ENCODE peak calls at places on chromosome 1, in six cellular contexts. One of them, this sample, is unnamed.

GRCh38 chr1:44158871-44159270 is 17.4 kb upstream of the KLF18 start:
- DNase-seq in CD8-positive, alpha-beta memory T cell: no peak
- DNase-seq in epithelial cell of esophagus: no peak
- DNase-seq in activated T-cell treated with anti-CD3 and anti-CD28 coated beads, Interleukin-2, amount 50 U/mL, for 48 hours: no peak
- DNase-seq in fibroblast of lung: no peak
- DNase-seq in BE2C: no peak
- DNase-seq in this sample: no peak

GRCh38 chr1:211517006-211517405 is 25.0 kb upstream of the RD3 start:
- DNase-seq in activated T-cell treated with anti-CD3 and anti-CD28 coated beads, Interleukin-2, amount 50 U/mL, for 48 hours: no peak
- DNase-seq in BE2C: no peak
- DNase-seq in epithelial cell of esophagus: peak; percentile 63
- DNase-seq in fibroblast of lung: no peak
- DNase-seq in CD8-positive, alpha-beta memory T cell: no peak
- DNase-seq in this sample: no peak

GRCh38 chr1:6867688-6868370 is 82.6 kb downstream of the CAMTA1 start:
- DNase-seq in activated T-cell treated with anti-CD3 and anti-CD28 coated beads, Interleukin-2, amount 50 U/mL, for 48 hours: no peak
- DNase-seq in CD8-positive, alpha-beta memory T cell: no peak
- DNase-seq in BE2C: no peak
- DNase-seq in epithelial cell of esophagus: no peak
- DNase-seq in fibroblast of lung: no peak
- DNase-seq in this sample: no peak

GRCh38 chr1:16209847-16210407 is 2.5 kb downstream of the ARHGEF19 start:
- DNase-seq in activated T-cell treated with anti-CD3 and anti-CD28 coated beads, Interleukin-2, amount 50 U/mL, for 48 hours: no peak
- DNase-seq in fibroblast of lung: peak; percentile 29
- DNase-seq in epithelial cell of esophagus: no peak
- DNase-seq in CD8-positive, alpha-beta memory T cell: no peak
- DNase-seq in BE2C: no peak
- DNase-seq in this sample: no peak

GRCh38 chr1:29500041-29500440 is 263.7 kb downstream of the PTPRU start:
- DNase-seq in activated T-cell treated with anti-CD3 and anti-CD28 coated beads, Interleukin-2, amount 50 U/mL, for 48 hours: no peak
- DNase-seq in epithelial cell of esophagus: no peak
- DNase-seq in fibroblast of lung: no peak
- DNase-seq in CD8-positive, alpha-beta memory T cell: no peak
- DNase-seq in BE2C: no peak
- DNase-seq in this sample: no peak

GRCh38 chr1:42943728-42944127 is 14.9 kb downstream of the SLC2A1 start:
- DNase-seq in BE2C: no peak
- DNase-seq in CD8-positive, alpha-beta memory T cell: no peak
- DNase-seq in fibroblast of lung: no peak
- DNase-seq in activated T-cell treated with anti-CD3 and anti-CD28 coated beads, Interleukin-2, amount 50 U/mL, for 48 hours: no peak
- DNase-seq in epithelial cell of esophagus: no peak
- DNase-seq in this sample: no peak

GRCh38 chr1:64934115-64934880 is 32.1 kb downstream of the JAK1 start:
- DNase-seq in activated T-cell treated with anti-CD3 and anti-CD28 coated beads, Interleukin-2, amount 50 U/mL, for 48 hours: no peak
- DNase-seq in epithelial cell of esophagus: peak; percentile 79
- DNase-seq in CD8-positive, alpha-beta memory T cell: no peak
- DNase-seq in fibroblast of lung: peak; percentile 85
- DNase-seq in BE2C: no peak
- DNase-seq in this sample: no peak

GRCh38 chr1:58618303-58618702 is 41.3 kb upstream of the TACSTD2 start:
- DNase-seq in fibroblast of lung: peak; percentile 95
- DNase-seq in epithelial cell of esophagus: peak; percentile 100
- DNase-seq in activated T-cell treated with anti-CD3 and anti-CD28 coated beads, Interleukin-2, amount 50 U/mL, for 48 hours: no peak
- DNase-seq in BE2C: no peak
- DNase-seq in CD8-positive, alpha-beta memory T cell: no peak
- DNase-seq in this sample: no peak

GRCh38 chr1:1205769-1206375 is 520 bp downstream of the TNFRSF18 start:
- DNase-seq in fibroblast of lung: no peak
- DNase-seq in epithelial cell of esophagus: no peak
- DNase-seq in CD8-positive, alpha-beta memory T cell: no peak
- DNase-seq in BE2C: peak; percentile 11
- DNase-seq in activated T-cell treated with anti-CD3 and anti-CD28 coated beads, Interleukin-2, amount 50 U/mL, for 48 hours: peak; percentile 50
- DNase-seq in this sample: no peak

GRCh38 chr1:43747736-43748135 is 40.4 kb downstream of the ST3GAL3 start:
- DNase-seq in BE2C: no peak
- DNase-seq in epithelial cell of esophagus: peak; percentile 32
- DNase-seq in activated T-cell treated with anti-CD3 and anti-CD28 coated beads, Interleukin-2, amount 50 U/mL, for 48 hours: no peak
- DNase-seq in CD8-positive, alpha-beta memory T cell: no peak
- DNase-seq in fibroblast of lung: no peak
- DNase-seq in this sample: no peak

GRCh38 chr1:225949041-225949440 is 8.0 kb upstream of the LEFTY2 start:
- DNase-seq in BE2C: no peak
- DNase-seq in CD8-positive, alpha-beta memory T cell: no peak
- DNase-seq in epithelial cell of esophagus: no peak
- DNase-seq in fibroblast of lung: no peak
- DNase-seq in activated T-cell treated with anti-CD3 and anti-CD28 coated beads, Interleukin-2, amount 50 U/mL, for 48 hours: no peak
- DNase-seq in this sample: no peak

GRCh38 chr1:160837558-160838205 is 25.0 kb downstream of the CD244 start:
- DNase-seq in fibroblast of lung: peak; percentile 15
- DNase-seq in epithelial cell of esophagus: peak; percentile 29
- DNase-seq in CD8-positive, alpha-beta memory T cell: peak; percentile 89
- DNase-seq in activated T-cell treated with anti-CD3 and anti-CD28 coated beads, Interleukin-2, amount 50 U/mL, for 48 hours: peak; percentile 81
- DNase-seq in BE2C: peak; percentile 23
- DNase-seq in this sample: peak; percentile 98

GRCh38 chr1:205440476-205441317 is 15.1 kb downstream of the BLACAT1 start:
- DNase-seq in BE2C: no peak
- DNase-seq in activated T-cell treated with anti-CD3 and anti-CD28 coated beads, Interleukin-2, amount 50 U/mL, for 48 hours: peak; percentile 82
- DNase-seq in fibroblast of lung: peak; percentile 72
- DNase-seq in CD8-positive, alpha-beta memory T cell: peak; percentile 45
- DNase-seq in epithelial cell of esophagus: peak; percentile 92
- DNase-seq in this sample: peak; percentile 41

GRCh38 chr1:34113362-34113761 is 51.7 kb downstream of the CSMD2 start:
- DNase-seq in epithelial cell of esophagus: no peak
- DNase-seq in activated T-cell treated with anti-CD3 and anti-CD28 coated beads, Interleukin-2, amount 50 U/mL, for 48 hours: no peak
- DNase-seq in BE2C: no peak
- DNase-seq in CD8-positive, alpha-beta memory T cell: no peak
- DNase-seq in fibroblast of lung: no peak
- DNase-seq in this sample: no peak

GRCh38 chr1:200869376-200869752 is 3.4 kb upstream of the GPR25 start:
- DNase-seq in CD8-positive, alpha-beta memory T cell: no peak
- DNase-seq in epithelial cell of esophagus: no peak
- DNase-seq in fibroblast of lung: no peak
- DNase-seq in activated T-cell treated with anti-CD3 and anti-CD28 coated beads, Interleukin-2, amount 50 U/mL, for 48 hours: peak; percentile 23
- DNase-seq in BE2C: no peak
- DNase-seq in this sample: no peak

GRCh38 chr1:201224671-201225400 is 34.2 kb downstream of the IGFN1 start:
- DNase-seq in CD8-positive, alpha-beta memory T cell: no peak
- DNase-seq in epithelial cell of esophagus: no peak
- DNase-seq in BE2C: no peak
- DNase-seq in activated T-cell treated with anti-CD3 and anti-CD28 coated beads, Interleukin-2, amount 50 U/mL, for 48 hours: peak; percentile 8
- DNase-seq in fibroblast of lung: no peak
- DNase-seq in this sample: no peak

This sample was measured in CD4-positive, CD25-positive, alpha-beta regulatory T cell.